ENCODE peak calls at places on chromosomes 1 and 21, in four cellular contexts. T is upper lobe of left lung; P is nucleus accumbens; V is activated T-cell treated with anti-CD3 and anti-CD28 coated beads, Interleukin-2, amount 50 U/mL, for 1 hour. S is an unnamed sample.

GRCh38 chr21:41124626-41125240 is 43.2 kb upstream of the BACE2 start:
- DNase-seq in T (no peak), P (no peak), V (no peak), S (no peak)

GRCh38 chr1:84271452-84272273 is 29.8 kb upstream of the SAMD13 start:
- DNase-seq in T (no peak), P (no peak), V (no peak), S (no peak)

GRCh38 chr1:34915521-34915920 is 13.9 kb downstream of the DLGAP3 start:
- DNase-seq in T (no peak), P (no peak), V (no peak), S (no peak)

GRCh38 chr1:206493279-206493678 is 14.1 kb upstream of the RASSF5 start:
- DNase-seq in T (no peak), P (no peak), V (no peak), S (no peak)

GRCh38 chr1:22841754-22842370 is 130.8 kb downstream of the LACTBL1 start:
- DNase-seq in T (no peak), P (peak), V (no peak), S (no peak)

GRCh38 chr1:225481738-225482137 is 53.9 kb upstream of the LBR start:
- DNase-seq in T (no peak), P (no peak), V (no peak), S (no peak)

GRCh38 chr1:167617100-167617949 is 12.7 kb upstream of the RCSD1 start:
- DNase-seq in T (no peak), P (no peak), V (no peak), S (no peak)

GRCh38 chr1:110255388-110255787 is 45.3 kb downstream of the KCNC4 start:
- DNase-seq in T (no peak), P (peak), V (no peak), S (no peak)

GRCh38 chr1:236861560-236862230 is 66.6 kb downstream of the MTR start:
- DNase-seq in T (no peak), P (no peak), V (no peak), S (no peak)

GRCh38 chr1:19921310-19921709 is 2.1 kb downstream of the PLA2G2E start:
- DNase-seq in T (peak), P (no peak), V (no peak), S (no peak)

GRCh38 chr1:32014199-32014936 is 700 bp downstream of the KHDRBS1 start:
- DNase-seq in T (peak), P (peak), V (peak), S (no peak)

GRCh38 chr1:213162338-213162737 is 111.3 kb downstream of the RPS6KC1 start:
- DNase-seq in T (no peak), P (no peak), V (no peak), S (no peak)

GRCh38 chr21:15415541-15416261 is 314.1 kb upstream of the USP25 start:
- DNase-seq in T (no peak), P (no peak), V (no peak), S (no peak)

GRCh38 chr1:111101854-111102642 is 37.8 kb downstream of the DRAM2 start:
- DNase-seq in T (no peak), P (no peak), V (no peak), S (no peak)

GRCh38 chr21:39132248-39132647 is 51.0 kb downstream of the PSMG1 start:
- DNase-seq in T (no peak), P (no peak), V (no peak), S (no peak)

GRCh38 chr1:224300346-224300745 is 29.6 kb downstream of the NVL start:
- DNase-seq in T (no peak), P (no peak), V (no peak), S (no peak)

GRCh38 chr1:17874665-17875064 is 119.5 kb downstream of the ACTL8 start:
- DNase-seq in T (no peak), P (no peak), V (no peak), S (no peak)

GRCh38 chr1:53949023-53949611 is 3.0 kb downstream of the LRRC42 start:
- DNase-seq in T (no peak), P (peak), V (no peak), S (no peak)

GRCh38 chr1:205423814-205424399 is 2.1 kb upstream of the LEMD1 start:
- DNase-seq in T (no peak), P (no peak), V (no peak), S (no peak)

GRCh38 chr1:16163882-16164820 is 8.3 kb upstream of the EPHA2 start:
- DNase-seq in T (no peak), P (no peak), V (no peak), S (no peak)